ENCODE peak calls at places on chromosomes 5 and 9, in six cellular contexts. H is fibroblast of the aortic adventitia, D is thoracic aorta, U is colonic mucosa, R is cardiac fibroblast, E is PC-3. V is an unnamed sample.

GRCh38 chr5:107671742-107672211 is 1.0 kb upstream of the EFNA5 start:
- DNase-seq in H (peak), D (no peak), U (no peak), R (peak), E (peak), V (no peak)

GRCh38 chr5:6365977-6366590 is 12.3 kb downstream of the MED10 start:
- DNase-seq in E (no peak), D (no peak), R (no peak), U (no peak), H (no peak), V (no peak)

GRCh38 chr5:671459-672328 is 21.5 kb downstream of the TPPP start:
- DNase-seq in E (peak), U (peak), H (peak), D (no peak), R (peak), V (no peak)

GRCh38 chr9:89078860-89079259 is 87.6 kb downstream of the S1PR3 start:
- DNase-seq in U (no peak), D (no peak), H (peak), E (peak), R (peak), V (peak)

GRCh38 chr5:34895641-34896419 is 19.5 kb downstream of the RAD1 start:
- DNase-seq in E (no peak), H (peak), U (no peak), R (peak), D (no peak), V (no peak)

GRCh38 chr5:78508231-78508765 is 140.3 kb downstream of the LHFPL2 start:
- DNase-seq in D (no peak), R (peak), U (no peak), E (peak), H (peak), V (no peak)

GRCh38 chr9:35675732-35676392 is 2.1 kb downstream of the CA9 start:
- DNase-seq in H (no peak), D (no peak), R (no peak), U (peak), E (no peak), V (no peak)

GRCh38 chr9:35908484-35909125 is 685 bp upstream of the SPAAR start:
- DNase-seq in E (peak), H (no peak), R (no peak), D (no peak), U (no peak), V (no peak)

GRCh38 chr5:130222638-130223037 is 318.4 kb downstream of the CHSY3 start:
- DNase-seq in U (no peak), H (peak), D (no peak), R (peak), E (peak), V (no peak)

GRCh38 chr5:172832383-172833315 is 1.4 kb upstream of the ERGIC1 start:
- DNase-seq in R (no peak), D (no peak), H (no peak), U (no peak), E (no peak), V (no peak)

GRCh38 chr5:176388003-176388340 is 426 bp downstream of the NOP16 start:
- DNase-seq in H (no peak), R (peak), U (no peak), E (peak), D (no peak), V (no peak)

GRCh38 chr9:133142657-133143592 is 20.8 kb downstream of the GBGT1 start:
- DNase-seq in D (no peak), R (no peak), U (peak), E (no peak), H (no peak), V (no peak)

GRCh38 chr9:137112564-137113384 is 1.8 kb downstream of the DPP7 start:
- DNase-seq in R (no peak), E (no peak), D (no peak), U (no peak), H (no peak), V (no peak)

GRCh38 chr5:60196382-60197113 is 303.0 kb upstream of the PDE4D start:
- DNase-seq in E (peak), H (peak), R (peak), D (no peak), U (no peak), V (peak)

GRCh38 chr9:106962105-106962504 is 99.1 kb downstream of the ZNF462 start:
- DNase-seq in R (peak), D (no peak), H (peak), E (no peak), U (no peak), V (no peak)

GRCh38 chr9:125591888-125592287 is 115.1 kb downstream of the MAPKAP1 start:
- DNase-seq in H (no peak), U (no peak), D (no peak), R (no peak), E (no peak), V (no peak)

GRCh38 chr5:150175536-150175935 is 9.0 kb downstream of the CDX1 start:
- DNase-seq in R (peak), E (peak), H (no peak), D (no peak), U (no peak), V (no peak)

GRCh38 chr5:140986117-140986521 is 19.8 kb downstream of the PCDHAC2 start:
- DNase-seq in U (no peak), H (no peak), E (no peak), R (no peak), D (no peak), V (no peak)

GRCh38 chr9:8572209-8572608 is 772.6 kb upstream of the DMAC1 start:
- DNase-seq in U (no peak), D (no peak), H (no peak), E (no peak), R (no peak), V (no peak)

GRCh38 chr5:13478831-13479465 is 465.5 kb downstream of the DNAH5 start:
- DNase-seq in H (peak), E (peak), U (no peak), R (peak), D (no peak), V (peak)

GRCh38 chr5:43065384-43066230 is 25.5 kb upstream of the ANXA2R start:
- DNase-seq in U (peak), H (peak), D (no peak), R (peak), E (peak), V (no peak)

GRCh38 chr9:126853667-126854066 is 6.8 kb upstream of the ZBTB34 start:
- DNase-seq in D (no peak), H (peak), E (peak), R (peak), U (no peak), V (no peak)

DNA sequence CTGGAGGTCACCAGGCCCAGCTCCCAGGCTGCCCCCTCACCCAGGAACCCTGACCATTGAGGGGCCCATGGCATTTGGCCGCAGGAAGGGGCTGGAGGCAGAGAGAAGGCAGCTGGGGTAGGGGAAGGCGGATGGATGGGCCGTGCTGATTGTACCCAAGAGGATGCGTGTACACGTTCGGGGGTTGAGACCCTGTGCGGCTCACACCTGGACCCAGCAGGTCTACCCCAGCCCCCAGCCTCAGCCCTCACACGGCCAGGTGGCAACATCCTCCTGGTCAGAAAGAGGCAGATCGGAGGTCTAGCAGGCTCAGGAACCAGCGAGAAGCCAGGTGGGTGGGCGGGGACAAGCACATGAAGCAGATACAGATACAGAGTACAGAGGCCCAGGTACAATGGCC is 33.7 kb downstream of the NACC2 start:
- DNase-seq in E (no peak), H (no peak), D (no peak), R (no peak), U (no peak), V (no peak)
- H3K4me3 ChIP-seq in E (no peak), H (no peak), D (no peak), R (no peak), U (no peak), V (no peak)

GRCh38 chr5:177447611-177448243 is 1.1 kb downstream of the PRR7 start:
- DNase-seq in H (peak), E (peak), D (peak), R (peak), U (peak), V (no peak)
- H3K4me3 ChIP-seq in H (peak), E (peak), D (peak), R (peak), U (no peak), V (peak)

GRCh38 chr5:61334224-61335196 is 2.5 kb downstream of the ZSWIM6 start:
- DNase-seq in H (peak), D (no peak), R (peak), E (peak), U (no peak), V (no peak)
- H3K4me3 ChIP-seq in H (peak), D (peak), R (peak), E (peak), U (peak), V (peak)

GRCh38 chr5:133611357-133612020 is 852 bp downstream of the FSTL4 start:
- DNase-seq in H (no peak), D (no peak), U (no peak), E (no peak), R (no peak), V (no peak)
- H3K4me3 ChIP-seq in H (no peak), D (peak), U (peak), E (peak), R (no peak), V (no peak)

GRCh38 chr5:80289320-80289719 is 30.5 kb upstream of the SPZ1 start:
- DNase-seq in R (no peak), U (no peak), D (no peak), H (no peak), E (no peak), V (no peak)
- H3K4me3 ChIP-seq in R (no peak), U (no peak), D (no peak), H (no peak), E (no peak), V (no peak)

GRCh38 chr5:23260621-23261020 is 246.8 kb upstream of the PRDM9 start:
- DNase-seq in D (no peak), R (no peak), E (no peak), H (no peak), U (no peak), V (no peak)
- H3K4me3 ChIP-seq in D (no peak), R (no peak), E (no peak), H (no peak), U (no peak), V (no peak)